ENCODE peak calls at places on chromosomes 13 and 19, in ten cellular contexts. V, G, X, P, B, W, S, O, A and M are unnamed samples.

GRCh38 chr13:50891206-50891605 is 18.4 kb upstream of the RNASEH2B start:
- DNase-seq in V (no peak), G (no peak), X (no peak), P (no peak), B (no peak), W (no peak), S (no peak), O (no peak), A (no peak), M (no peak)

GRCh38 chr13:41557719-41558118 is 100.4 kb downstream of the RGCC start:
- DNase-seq in V (no peak), G (no peak), X (no peak), P (no peak), B (no peak), W (no peak), S (no peak), O (no peak), A (no peak), M (no peak)

GRCh38 chr19:2084993-2085720 is 11.0 kb downstream of the MOB3A start:
- DNase-seq in V (peak), G (peak), X (no peak), P (peak), B (no peak), W (peak), S (peak), O (no peak), A (peak), M (peak)

GRCh38 chr13:42753697-42754096 is 27.7 kb upstream of the FAM216B start:
- DNase-seq in V (no peak), G (no peak), X (peak), P (no peak), B (no peak), W (no peak), S (no peak), O (no peak), A (no peak), M (no peak)

GRCh38 chr19:49889687-49890348 is 6.9 kb downstream of the IL4I1 start:
- DNase-seq in V (peak), G (peak), X (peak), P (no peak), B (peak), W (peak), S (no peak), O (peak), A (no peak), M (no peak)

GRCh38 chr13:85419611-85420010 is 379.6 kb downstream of the SLITRK6 start:
- DNase-seq in V (no peak), G (no peak), X (no peak), P (no peak), B (no peak), W (no peak), S (no peak), O (no peak), A (no peak), M (no peak)

GRCh38 chr13:99980201-99981114 is 1.1 kb upstream of the ZIC2 start:
- DNase-seq in V (no peak), G (peak), X (no peak), P (peak), B (peak), W (peak), S (no peak), O (no peak), A (no peak), M (no peak)

GRCh38 chr13:109345433-109345941 is 440.9 kb downstream of the IRS2 start:
- DNase-seq in V (no peak), G (no peak), X (no peak), P (peak), B (no peak), W (no peak), S (no peak), O (no peak), A (no peak), M (no peak)

GRCh38 chr19:35704218-35704617 is at the start of gene ZBTB32:
- DNase-seq in V (no peak), G (no peak), X (no peak), P (peak), B (no peak), W (no peak), S (no peak), O (no peak), A (no peak), M (no peak)

GRCh38 chr13:32902898-32903297 is 113.3 kb upstream of the KL start:
- DNase-seq in V (no peak), G (no peak), X (peak), P (no peak), B (no peak), W (no peak), S (no peak), O (no peak), A (no peak), M (no peak)

GRCh38 chr13:29835280-29836061 is 14.9 kb downstream of the UBL3 start:
- DNase-seq in V (no peak), G (no peak), X (no peak), P (peak), B (no peak), W (no peak), S (no peak), O (no peak), A (no peak), M (no peak)

GRCh38 chr19:23917856-23918255 is 3.2 kb downstream of the ZNF726 start:
- DNase-seq in V (no peak), G (no peak), X (no peak), P (no peak), B (no peak), W (no peak), S (no peak), O (no peak), A (no peak), M (no peak)

GRCh38 chr19:8585894-8586750 is 8.9 kb upstream of the MYO1F start:
- DNase-seq in V (no peak), G (peak), X (no peak), P (peak), B (no peak), W (peak), S (no peak), O (no peak), A (peak), M (peak)

GRCh38 chr13:33454844-33455256 is 169.3 kb upstream of the STARD13 start:
- DNase-seq in V (no peak), G (no peak), X (no peak), P (no peak), B (no peak), W (no peak), S (no peak), O (no peak), A (no peak), M (no peak)

GRCh38 chr19:1402411-1403070 is 1.2 kb upstream of the GAMT start:
- DNase-seq in V (no peak), G (no peak), X (no peak), P (no peak), B (no peak), W (no peak), S (no peak), O (no peak), A (peak), M (no peak)

GRCh38 chr13:101397742-101398141 is 18.6 kb downstream of the NALCN start:
- DNase-seq in V (no peak), G (no peak), X (no peak), P (peak), B (no peak), W (no peak), S (no peak), O (peak), A (no peak), M (no peak)

GRCh38 chr13:61247149-61247936 is 168.3 kb downstream of the PCDH20 start:
- DNase-seq in V (no peak), G (no peak), X (no peak), P (no peak), B (no peak), W (peak), S (no peak), O (no peak), A (no peak), M (no peak)

GRCh38 chr19:4049432-4049831 is 17.3 kb downstream of the ZBTB7A start:
- DNase-seq in V (no peak), G (no peak), X (peak), P (no peak), B (no peak), W (peak), S (no peak), O (no peak), A (no peak), M (no peak)

GRCh38 chr19:19643158-19644053 is at the start of gene GMIP:
- DNase-seq in V (peak), G (peak), X (peak), P (peak), B (peak), W (peak), S (peak), O (peak), A (peak), M (peak)

GRCh38 chr13:28477709-28477973 is 17.3 kb downstream of the FLT1 start:
- DNase-seq in V (no peak), G (no peak), X (no peak), P (no peak), B (no peak), W (no peak), S (no peak), O (no peak), A (no peak), M (no peak)

GRCh38 chr13:52846567-52847321 is 1.7 kb downstream of the PCDH8 start:
- DNase-seq in V (no peak), G (no peak), X (peak), P (no peak), B (no peak), W (peak), S (no peak), O (no peak), A (no peak), M (no peak)

GRCh38 chr19:32195706-32196610 is 149.5 kb upstream of the ZNF507 start:
- DNase-seq in V (no peak), G (no peak), X (no peak), P (no peak), B (no peak), W (no peak), S (no peak), O (peak), A (no peak), M (no peak)

GRCh38 chr19:43560687-43561086 is 14.6 kb downstream of the XRCC1 start:
- DNase-seq in V (no peak), G (no peak), X (no peak), P (peak), B (no peak), W (no peak), S (no peak), O (no peak), A (peak), M (no peak)

GRCh38 chr13:73107970-73108369 is 49.2 kb downstream of the KLF5 start:
- DNase-seq in V (no peak), G (no peak), X (no peak), P (no peak), B (no peak), W (no peak), S (no peak), O (no peak), A (no peak), M (no peak)

GRCh38 chr19:8575467-8575997 is 1.7 kb downstream of the MYO1F start:
- DNase-seq in V (no peak), G (peak), X (no peak), P (peak), B (no peak), W (no peak), S (no peak), O (no peak), A (no peak), M (peak)